ENCODE peak calls at places on chromosomes 11 and 22, in seven cellular contexts. K, A, V, Z, H, T and J are unnamed samples.

GRCh38 chr11:64842851-64843841 is 1.3 kb downstream of the CDC42BPG start:
- DNase-seq in K (no peak), A (peak; percentile 48), T (no peak), Z (no peak), V (no peak), H (no peak), J (no peak)

GRCh38 chr11:134370526-134371435 is 39.0 kb downstream of the GLB1L2 start:
- DNase-seq in V (no peak), Z (no peak), A (no peak), H (no peak), K (no peak), T (no peak), J (no peak)

GRCh38 chr22:33247758-33248157 is 189.6 kb upstream of the SYN3 start:
- DNase-seq in V (no peak), K (no peak), A (no peak), T (peak; percentile 57), H (peak; percentile 52), Z (no peak), J (no peak)

GRCh38 chr11:19225599-19225998 is 15.1 kb downstream of the E2F8 start:
- DNase-seq in V (no peak), K (no peak), A (no peak), T (no peak), Z (no peak), H (no peak), J (no peak)

GRCh38 chr11:75562048-75562835 is at the start of gene SERPINH1:
- DNase-seq in H (peak; percentile 94), K (peak; percentile 95), V (peak; percentile 65), T (peak; percentile 93), A (peak; percentile 97), Z (peak; percentile 71), J (no peak)

GRCh38 chr11:102396708-102397563 is 49.9 kb downstream of the BIRC2 start:
- DNase-seq in Z (no peak), A (no peak), H (no peak), K (no peak), T (peak; percentile 28), V (no peak), J (no peak)

GRCh38 chr11:116052603-116053537 is 548.7 kb upstream of the CADM1 start:
- DNase-seq in Z (no peak), T (no peak), K (no peak), V (no peak), H (no peak), A (no peak), J (no peak)

GRCh38 chr11:65375012-65375411 is 7.4 kb downstream of the SLC25A45 start:
- DNase-seq in H (no peak), V (no peak), T (no peak), K (no peak), A (no peak), Z (no peak), J (no peak)

GRCh38 chr22:49965291-49966040 is 4.9 kb downstream of the PIM3 start:
- DNase-seq in K (peak; percentile 19), T (no peak), A (no peak), V (peak; percentile 24), H (no peak), Z (no peak), J (no peak)

GRCh38 chr11:85813721-85814120 is 2.8 kb upstream of the SYTL2 start:
- DNase-seq in T (no peak), K (no peak), Z (no peak), A (no peak), V (no peak), H (no peak), J (no peak)

GRCh38 chr11:9752091-9752490 is 88.2 kb downstream of the SWAP70 start:
- DNase-seq in T (peak; percentile 63), V (no peak), Z (no peak), H (no peak), K (peak; percentile 43), A (no peak), J (no peak)

GRCh38 chr11:122202161-122202950 is 86.3 kb upstream of the BLID start:
- DNase-seq in H (no peak), A (no peak), K (peak; percentile 16), T (peak; percentile 69), V (no peak), Z (no peak), J (no peak)

GRCh38 chr22:30717331-30717921 is 22.8 kb downstream of the OSBP2 start:
- DNase-seq in H (no peak), V (no peak), T (peak; percentile 53), A (peak; percentile 3), K (no peak), Z (no peak), J (peak; percentile 55)

GRCh38 chr11:60118333-60118732 is 29.9 kb downstream of the MS4A2 start:
- DNase-seq in A (no peak), H (peak; percentile 25), Z (no peak), K (no peak), T (no peak), V (no peak), J (no peak)

GRCh38 chr22:48342016-48342415 is 1485.7 kb downstream of the BRD1 start:
- DNase-seq in K (no peak), V (no peak), Z (no peak), T (no peak), H (no peak), A (no peak), J (no peak)

GRCh38 chr22:27101288-27101687 is 443.9 kb downstream of the MIAT start:
- DNase-seq in T (no peak), Z (no peak), K (no peak), A (no peak), V (no peak), H (no peak), J (no peak)

GRCh38 chr22:45329536-45329936 is 19.8 kb downstream of the FAM118A start:
- DNase-seq in T (no peak), A (no peak), Z (no peak), K (peak; percentile 94), H (no peak), V (no peak), J (no peak)

GRCh38 chr11:119363874-119364590 is 17.5 kb downstream of the USP2 start:
- DNase-seq in Z (peak; percentile 32), V (peak; percentile 60), H (peak; percentile 89), K (peak; percentile 97), T (peak; percentile 89), A (peak; percentile 31), J (no peak)

GRCh38 chr11:129249351-129249750 is 57.2 kb upstream of the ARHGAP32 start:
- DNase-seq in T (peak; percentile 57), Z (no peak), H (no peak), V (no peak), A (peak; percentile 13), K (no peak), J (no peak)

GRCh38 chr11:65468874-65469333 is 29.9 kb upstream of the MALAT1 start:
- DNase-seq in V (no peak), A (peak; percentile 58), K (peak; percentile 66), Z (no peak), H (peak; percentile 77), T (peak; percentile 25), J (no peak)

GRCh38 chr11:8937659-8938058 is 4.9 kb upstream of the C11orf16 start:
- DNase-seq in Z (no peak), T (no peak), V (no peak), H (no peak), K (no peak), A (no peak), J (no peak)

GRCh38 chr11:13308704-13309103 is 31.1 kb downstream of the BMAL1 start:
- DNase-seq in K (no peak), A (no peak), H (no peak), T (no peak), Z (no peak), V (no peak), J (no peak)

GRCh38 chr11:110087820-110088534 is 5.2 kb upstream of the ZC3H12C start:
- DNase-seq in Z (no peak), T (peak; percentile 24), A (no peak), K (no peak), H (no peak), V (no peak), J (no peak)

GRCh38 chr11:8060801-8061554 is 20.0 kb upstream of the TUB start:
- DNase-seq in A (no peak), H (no peak), Z (no peak), V (no peak), T (peak; percentile 62), K (no peak), J (no peak)

GRCh38 chr11:79617561-79617960 is 176.7 kb upstream of the TENM4 start:
- DNase-seq in V (no peak), K (no peak), H (no peak), T (no peak), Z (no peak), A (no peak), J (no peak)

GRCh38 chr22:37661160-37661924 is 2.8 kb downstream of the PDXP start:
- DNase-seq in A (no peak), T (peak; percentile 79), Z (no peak), H (no peak), V (no peak), K (peak; percentile 71), J (no peak)

GRCh38 chr11:64058494-64058893 is 22.8 kb downstream of the FLRT1 start:
- DNase-seq in A (no peak), T (no peak), K (peak; percentile 96), Z (no peak), H (no peak), V (no peak), J (no peak)

GRCh38 chr11:110776091-110776490 is 63.9 kb upstream of the ARHGAP20 start:
- DNase-seq in A (no peak), V (no peak), T (no peak), H (no peak), K (no peak), Z (no peak), J (no peak)

GRCh38 chr11:15145635-15146034 is 30.9 kb downstream of the INSC start:
- DNase-seq in Z (no peak), H (no peak), K (no peak), A (no peak), T (no peak), V (no peak), J (no peak)

GRCh38 chr11:59267738-59268475 is 55.2 kb upstream of the MPEG1 start:
- DNase-seq in T (no peak), V (no peak), Z (no peak), K (no peak), H (no peak), A (no peak), J (no peak)

GRCh38 chr11:12189543-12190235 is 79.3 kb downstream of the MICAL2 start:
- DNase-seq in Z (no peak), K (no peak), V (no peak), A (no peak), H (no peak), T (no peak), J (no peak)

GRCh38 chr11:110092577-110093406 is at the start of gene ZC3H12C:
- DNase-seq in Z (peak; percentile 86), H (peak; percentile 88), T (peak; percentile 96), A (peak; percentile 47), K (peak; percentile 90), V (peak; percentile 25), J (no peak)

GRCh38 chr11:61776561-61777075 is 15.8 kb downstream of the TMEM258 start:
- DNase-seq in V (peak; percentile 60), K (peak; percentile 90), H (peak; percentile 92), T (peak; percentile 72), Z (peak; percentile 34), A (peak; percentile 94), J (no peak)

GRCh38 chr11:72223615-72224586 is 666 bp upstream of the INPPL1 start:
- DNase-seq in H (peak; percentile 86), K (peak; percentile 84), Z (peak; percentile 38), A (no peak), V (peak; percentile 56), T (peak; percentile 89), J (no peak)

GRCh38 chr11:122672892-122673291 is 17.4 kb downstream of the UBASH3B start:
- DNase-seq in A (no peak), H (no peak), Z (no peak), V (no peak), K (no peak), T (no peak), J (no peak)

GRCh38 chr11:120550007-120550406 is 38.5 kb downstream of the GRIK4 start:
- DNase-seq in V (no peak), T (no peak), A (no peak), H (no peak), Z (no peak), K (no peak), J (no peak)

GRCh38 chr11:129644326-129644725 is 171.3 kb upstream of the TMEM45B start:
- DNase-seq in A (no peak), K (no peak), Z (no peak), V (no peak), T (no peak), H (no peak), J (no peak)